ENCODE peak calls at places on chromosome 13, in four cellular contexts. D is coronary artery, H is GM13976, O is osteoblast. J is an unnamed sample.

GRCh38 chr13:63161219-63161618 is 1745.6 kb upstream of the PCDH20 start:
- DNase-seq in D (no peak), H (no peak), O (peak; percentile 49), J (no peak)

GRCh38 chr13:83056269-83056668 is 826.0 kb downstream of the SLITRK1 start:
- DNase-seq in D (no peak), H (no peak), O (no peak), J (no peak)

GRCh38 chr13:31891472-31891871 is 140.1 kb upstream of the FRY start:
- DNase-seq in D (no peak), H (no peak), O (no peak), J (no peak)

GRCh38 chr13:73417012-73417615 is 358.3 kb downstream of the KLF5 start:
- DNase-seq in D (no peak), H (peak; percentile 12), O (peak; percentile 39), J (no peak)

GRCh38 chr13:97142452-97142851 is 79.7 kb upstream of the MBNL2 start:
- DNase-seq in D (no peak), H (no peak), O (no peak), J (no peak)

GRCh38 chr13:76637651-76638111 is 248.5 kb downstream of the KCTD12 start:
- DNase-seq in D (no peak), H (no peak), O (no peak), J (no peak)

GRCh38 chr13:99548448-99548847 is 47.2 kb downstream of the TM9SF2 start:
- DNase-seq in D (no peak), H (no peak), O (no peak), J (no peak)

GRCh38 chr13:100110269-100110668 is 21.4 kb downstream of the PCCA start:
- DNase-seq in D (no peak), H (no peak), O (no peak), J (no peak)

GRCh38 chr13:21016487-21016886 is 44.9 kb downstream of the LATS2 start:
- DNase-seq in D (no peak), H (no peak), O (no peak), J (no peak)

GRCh38 chr13:66879971-66880370 is 350.2 kb downstream of the PCDH9 start:
- DNase-seq in D (no peak), H (no peak), O (no peak), J (no peak)

GRCh38 chr13:91046715-91047327 is 300.7 kb upstream of the MIR17HG start:
- DNase-seq in D (no peak), H (no peak), O (no peak), J (no peak)

GRCh38 chr13:53200498-53201453 is 172.2 kb downstream of the OLFM4 start:
- DNase-seq in D (no peak), H (peak; percentile 37), O (peak; percentile 71), J (peak; percentile 13)

GRCh38 chr13:80164451-80164850 is 176.5 kb downstream of the SPRY2 start:
- DNase-seq in D (no peak), H (no peak), O (no peak), J (no peak)

GRCh38 chr13:77952737-77953136 is 34.1 kb upstream of the EDNRB start:
- DNase-seq in D (no peak), H (no peak), O (no peak), J (no peak)

GRCh38 chr13:110853235-110853721 is 61.6 kb downstream of the ANKRD10 start:
- DNase-seq in D (no peak), H (no peak), O (no peak), J (no peak)

GRCh38 chr13:30110301-30111070 is 196.9 kb downstream of the KATNAL1 start:
- DNase-seq in D (no peak), H (no peak), O (no peak), J (no peak)

GRCh38 chr13:66831317-66831716 is 398.8 kb downstream of the PCDH9 start:
- DNase-seq in D (no peak), H (no peak), O (no peak), J (no peak)

GRCh38 chr13:75135325-75135825 is 346.6 kb downstream of the TBC1D4 start:
- DNase-seq in D (no peak), H (no peak), O (no peak), J (no peak)

GRCh38 chr13:110479648-110480047 is 81.9 kb downstream of the RAB20 start:
- DNase-seq in D (peak; percentile 91), H (no peak), O (no peak), J (no peak)

GRCh38 chr13:55516610-55517009 is 1624.1 kb upstream of the PRR20A start:
- DNase-seq in D (no peak), H (no peak), O (no peak), J (no peak)

GRCh38 chr13:80828759-80829158 is 487.8 kb upstream of the SPRY2 start:
- DNase-seq in D (no peak), H (no peak), O (no peak), J (no peak)

GRCh38 chr13:36328821-36329220 is 17.4 kb downstream of the SPART start:
- DNase-seq in D (no peak), H (no peak), O (no peak), J (no peak)

GRCh38 chr13:50991624-50992610 is 82.3 kb downstream of the RNASEH2B start:
- DNase-seq in D (no peak), H (peak; percentile 45), O (no peak), J (peak; percentile 60)

GRCh38 chr13:49472186-49472585 is 23.6 kb upstream of the PHF11 start:
- DNase-seq in D (no peak), H (no peak), O (peak; percentile 36), J (no peak)

GRCh38 chr13:50323440-50324070 is 308.3 kb downstream of the KCNRG start:
- DNase-seq in D (no peak), H (no peak), O (no peak), J (no peak)

GRCh38 chr13:46593403-46593802 is 40.4 kb downstream of the LRCH1 start:
- DNase-seq in D (no peak), H (peak; percentile 21), O (no peak), J (peak; percentile 84)

GRCh38 chr13:97512732-97513131 is 78.8 kb downstream of the RAP2A start:
- DNase-seq in D (no peak), H (no peak), O (no peak), J (no peak)

GRCh38 chr13:51425410-51426042 is 27.3 kb downstream of the INTS6 start:
- DNase-seq in D (no peak), H (no peak), O (peak; percentile 38), J (no peak)

GRCh38 chr13:97018029-97018819 is 23.9 kb upstream of the OXGR1 start:
- DNase-seq in D (no peak), H (peak; percentile 46), O (peak; percentile 66), J (peak; percentile 47)

GRCh38 chr13:40814803-40815202 is 25.4 kb downstream of the SLC25A15 start:
- DNase-seq in D (no peak), H (no peak), O (no peak), J (no peak)

GRCh38 chr13:32267836-32268439 is 47.2 kb downstream of the ZAR1L start:
- DNase-seq in D (no peak), H (peak; percentile 47), O (no peak), J (peak; percentile 75)

GRCh38 chr13:100108913-100109507 is 20.1 kb downstream of the PCCA start:
- DNase-seq in D (no peak), H (no peak), O (no peak), J (no peak)

GRCh38 chr13:70339738-70340137 is 231.5 kb upstream of the KLHL1 start:
- DNase-seq in D (no peak), H (no peak), O (no peak), J (no peak)

DNA sequence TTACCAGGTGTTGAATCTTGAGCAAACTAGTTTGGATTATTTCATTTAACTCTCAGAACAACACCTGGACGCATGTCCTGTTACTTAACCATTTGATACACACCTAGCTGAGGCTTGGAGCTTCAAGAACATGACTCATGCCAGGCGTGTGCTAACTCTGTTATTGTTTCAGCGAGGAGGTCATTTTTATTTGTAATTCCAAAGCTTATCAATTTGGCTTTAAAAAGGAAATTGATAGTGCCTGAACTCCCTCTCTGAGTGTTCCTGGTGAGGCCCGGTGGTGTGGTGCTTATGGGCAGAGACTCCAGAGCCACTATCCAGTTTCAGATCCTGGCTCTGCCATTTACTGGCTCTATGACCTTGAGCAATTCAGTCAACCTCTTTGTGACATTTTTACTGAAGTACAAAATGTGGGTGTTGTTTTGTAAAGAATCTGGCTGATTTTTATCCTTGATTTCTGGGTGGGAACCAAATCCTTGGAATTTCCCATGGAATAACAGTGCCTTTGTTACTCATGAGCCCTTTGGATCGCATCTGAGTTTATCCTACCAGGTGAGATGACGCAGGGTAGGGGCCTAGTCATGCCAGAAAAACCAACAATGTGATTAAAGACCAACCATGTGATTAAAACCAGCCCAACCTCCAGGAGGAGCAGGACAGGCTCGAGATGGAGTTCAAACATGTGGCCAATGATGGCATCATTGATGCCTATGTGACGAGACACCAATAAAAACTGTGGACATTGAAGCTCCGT is 198.8 kb downstream of the MYO16 start:
- DNase-seq in D (no peak), H (no peak), O (no peak), J (no peak)
- TF ChIP-seq CTCF in D (no peak), H (no peak), O (no peak), J (no peak)

GRCh38 chr13:44549461-44549860 is 26.7 kb downstream of the TSC22D1 start:
- DNase-seq in D (no peak), H (no peak), O (no peak), J (no peak)
- TF ChIP-seq CTCF in D (no peak), H (no peak), O (no peak), J (no peak)

GRCh38 chr13:113245858-113246791 is 36.7 kb downstream of the CUL4A start:
- DNase-seq in D (no peak), H (no peak), O (no peak), J (no peak)
- TF ChIP-seq CTCF in D (no peak), H (no peak), O (peak; percentile 32), J (no peak)

GRCh38 chr13:107252021-107252420 is 684.1 kb upstream of the ARGLU1 start:
- DNase-seq in D (no peak), H (no peak), O (no peak), J (no peak)

GRCh38 chr13:107254392-107254791 is 686.5 kb upstream of the ARGLU1 start:
- DNase-seq in D (no peak), H (no peak), O (no peak), J (no peak)

GRCh38 chr13:107250626-107251025 is 682.7 kb upstream of the ARGLU1 start:
- DNase-seq in D (no peak), H (no peak), O (no peak), J (no peak)

GRCh38 chr13:107251321-107251720 is 683.4 kb upstream of the ARGLU1 start:
- DNase-seq in D (no peak), H (no peak), O (no peak), J (no peak)

DNA sequence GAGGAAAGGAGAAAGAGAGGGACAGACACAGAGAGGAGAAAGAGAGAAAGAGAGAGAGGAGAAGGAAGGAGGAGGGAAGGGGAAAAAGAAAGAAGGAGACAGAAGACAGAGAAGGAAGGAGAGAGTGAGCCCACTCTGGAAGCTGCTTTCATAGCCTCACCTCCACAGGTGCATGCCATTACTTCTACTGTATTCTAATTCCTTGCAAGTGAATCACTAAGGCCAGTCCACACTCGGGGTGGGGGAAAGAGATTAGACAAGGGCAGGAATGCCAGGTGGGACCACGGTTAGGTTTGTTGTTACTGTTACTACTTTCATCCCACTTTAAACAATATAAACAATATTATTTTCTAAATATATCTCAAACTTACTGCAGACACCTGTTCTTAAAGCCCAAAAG is 684.5 kb upstream of the ARGLU1 start:
- DNase-seq in D (no peak), H (no peak), O (no peak), J (no peak)
- TF ChIP-seq CTCF in D (no peak), H (no peak), O (no peak), J (no peak)

J was measured in activated CD8-positive, alpha-beta T cell treated with anti-CD3 and anti-CD28 coated beads for 36 hours.